ENCODE peak calls at places on chromosome 15, in seven cellular contexts. P, R, G, K, V, Z and M are unnamed samples.
A peak's percentile ranks its signal among the peaks of the same experiment; 100 is the strongest.

GRCh38 chr15:55791576-55792400 is 48.8 kb upstream of the PRTG start:
- DNase-seq in P (no peak), R (no peak), G (peak; percentile 38), K (no peak), V (no peak), Z (peak; percentile 72), M (no peak)

GRCh38 chr15:75648156-75649000 is 666 bp downstream of the SNX33 start:
- DNase-seq in P (no peak), R (no peak), G (peak; percentile 37), K (no peak), V (no peak), Z (no peak), M (no peak)

GRCh38 chr15:47301481-47301880 is 415.8 kb upstream of the SEMA6D start:
- DNase-seq in P (no peak), R (no peak), G (no peak), K (no peak), V (no peak), Z (no peak), M (no peak)

GRCh38 chr15:72423256-72423655 is 25.2 kb downstream of the TMEM202 start:
- DNase-seq in P (no peak), R (no peak), G (no peak), K (no peak), V (no peak), Z (peak; percentile 12), M (no peak)

GRCh38 chr15:40894689-40895308 is 549 bp downstream of the VPS18 start:
- DNase-seq in P (peak; percentile 66), R (no peak), G (peak; percentile 61), K (no peak), V (no peak), Z (peak; percentile 80), M (no peak)

GRCh38 chr15:101042320-101042719 is 123.2 kb downstream of the LRRK1 start:
- DNase-seq in P (no peak), R (peak; percentile 45), G (no peak), K (no peak), V (no peak), Z (no peak), M (no peak)

GRCh38 chr15:52912172-52912571 is 122.0 kb upstream of the ONECUT1 start:
- DNase-seq in P (no peak), R (no peak), G (no peak), K (no peak), V (no peak), Z (no peak), M (no peak)

GRCh38 chr15:86611392-86612040 is 531.8 kb downstream of the AGBL1 start:
- DNase-seq in P (no peak), R (no peak), G (no peak), K (no peak), V (peak; percentile 71), Z (peak; percentile 4), M (no peak)

GRCh38 chr15:28096720-28097431 is 2.2 kb downstream of the OCA2 start:
- DNase-seq in P (no peak), R (peak; percentile 76), G (no peak), K (no peak), V (no peak), Z (no peak), M (no peak)

GRCh38 chr15:40846846-40847224 is 3.0 kb downstream of the SPINT1 start:
- DNase-seq in P (no peak), R (no peak), G (no peak), K (no peak), V (no peak), Z (no peak), M (peak; percentile 29)

GRCh38 chr15:84992157-84992940 is 10.7 kb downstream of the PDE8A start:
- DNase-seq in P (peak; percentile 21), R (no peak), G (peak; percentile 65), K (no peak), V (peak; percentile 84), Z (peak; percentile 83), M (no peak)

GRCh38 chr15:82079736-82080135 is 33.9 kb upstream of the MEX3B start:
- DNase-seq in P (no peak), R (no peak), G (no peak), K (no peak), V (no peak), Z (no peak), M (no peak)

GRCh38 chr15:85331666-85332261 is 48.6 kb upstream of the AKAP13 start:
- DNase-seq in P (no peak), R (no peak), G (no peak), K (no peak), V (peak; percentile 32), Z (peak; percentile 44), M (no peak)

GRCh38 chr15:57144448-57144847 is 226.0 kb downstream of the TCF12 start:
- DNase-seq in P (no peak), R (no peak), G (no peak), K (no peak), V (no peak), Z (no peak), M (no peak)

GRCh38 chr15:62068787-62069170 is 2.0 kb downstream of the C2CD4A start:
- DNase-seq in P (no peak), R (no peak), G (no peak), K (no peak), V (no peak), Z (no peak), M (no peak)

DNA sequence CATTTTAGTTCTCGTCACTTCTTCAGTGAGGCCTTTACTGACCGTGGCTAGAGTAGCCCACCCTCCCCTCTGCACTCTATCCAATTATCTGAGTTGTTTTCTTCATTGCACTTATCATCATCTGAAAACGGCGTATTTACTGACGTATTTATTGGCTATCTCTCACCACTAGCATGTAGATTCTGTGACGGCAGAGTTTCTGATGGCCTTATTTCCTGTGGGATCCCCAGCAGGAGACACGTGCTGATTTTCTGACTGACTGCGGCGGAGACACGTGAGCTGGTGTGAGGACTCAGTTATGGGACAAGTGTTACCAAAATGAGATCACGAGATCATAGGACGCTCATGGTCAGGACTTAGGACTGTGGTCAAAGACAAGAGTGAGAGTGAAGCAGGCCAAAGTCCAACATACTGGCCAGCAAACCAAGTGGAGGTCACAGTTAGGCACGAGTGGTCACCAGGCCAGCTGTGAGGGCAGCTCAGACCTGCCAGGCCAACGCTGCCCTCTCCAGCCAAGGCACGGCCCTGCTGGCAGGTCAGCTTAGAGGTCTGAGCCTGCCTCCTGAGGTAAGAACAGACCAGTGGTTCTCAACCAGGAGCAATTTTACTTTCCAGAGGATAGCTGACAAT is 50.6 kb upstream of the BNIP2 start:
- DNase-seq in P (no peak), R (no peak), G (no peak), K (no peak), V (no peak), Z (no peak), M (no peak)
- TF ChIP-seq CTCF in P (no peak), R (no peak), G (no peak), K (no peak), V (no peak), Z (no peak), M (no peak)

DNA sequence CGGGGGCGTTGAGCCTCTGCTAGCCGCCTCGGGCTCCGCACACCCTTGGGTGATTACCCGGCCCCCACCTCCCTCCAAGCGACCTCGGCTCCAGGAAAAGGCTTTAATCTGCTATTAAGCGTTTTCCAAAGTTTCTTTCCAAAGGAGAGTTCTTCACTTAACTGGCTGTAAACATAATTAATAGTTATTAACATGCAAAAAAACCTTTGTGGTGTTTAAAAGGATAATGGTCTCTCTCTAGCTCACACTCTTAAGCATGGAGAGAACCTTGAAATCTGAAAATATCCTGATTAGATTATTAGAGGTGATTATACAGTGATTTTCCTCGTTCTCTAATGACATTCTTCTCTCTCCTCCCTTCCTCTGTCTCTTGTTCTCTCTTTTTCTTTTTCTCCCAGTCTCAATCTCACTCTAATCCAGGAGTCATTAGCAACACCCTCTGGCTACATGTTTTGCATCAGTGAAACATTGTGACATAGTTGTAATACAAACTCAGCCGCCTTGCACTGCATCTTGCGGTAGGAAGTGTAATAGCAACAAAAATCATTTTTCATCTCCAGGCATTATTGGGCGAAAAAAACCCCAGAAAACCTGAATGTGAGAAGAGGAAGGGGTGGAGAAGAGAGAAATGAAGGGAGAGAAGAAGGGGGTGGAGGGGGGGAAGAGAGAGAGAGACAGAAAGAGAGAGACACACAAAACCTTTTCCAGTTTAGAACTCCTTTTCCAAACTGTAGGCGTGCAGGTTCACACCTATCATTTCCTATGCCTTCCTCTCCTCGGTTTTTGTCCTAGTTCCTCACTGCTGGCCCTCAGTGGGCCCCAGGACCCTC is 24.4 kb downstream of the NR2F2 start:
- DNase-seq in P (no peak), R (no peak), G (no peak), K (no peak), V (no peak), Z (peak; percentile 87), M (no peak)
- TF ChIP-seq CTCF in P (peak; percentile 50), R (no peak), G (peak; percentile 29), K (no peak), V (peak; percentile 48), Z (peak; percentile 57), M (peak; percentile 65)

GRCh38 chr15:58182460-58183163 is 44.4 kb downstream of the AQP9 start:
- DNase-seq in P (peak; percentile 20), R (no peak), G (peak; percentile 71), K (peak; percentile 3), V (peak; percentile 32), Z (peak; percentile 69), M (no peak)
- TF ChIP-seq CTCF in P (peak; percentile 87), R (peak; percentile 71), G (peak; percentile 93), K (peak; percentile 17), V (peak; percentile 92), Z (peak; percentile 95), M (peak; percentile 92)

GRCh38 chr15:68504721-68505090 is 72.7 kb upstream of the ITGA11 start:
- DNase-seq in P (no peak), R (peak; percentile 64), G (no peak), K (no peak), V (no peak), Z (no peak), M (no peak)
- TF ChIP-seq CTCF in P (peak; percentile 2), R (no peak), G (no peak), K (no peak), V (no peak), Z (no peak), M (no peak)

GRCh38 chr15:99961011-99961441 is 227.8 kb upstream of the LYSMD4 start:
- DNase-seq in P (no peak), R (peak; percentile 72), G (no peak), K (no peak), V (no peak), Z (peak; percentile 42), M (peak; percentile 47)
- TF ChIP-seq CTCF in P (no peak), R (peak; percentile 16), G (no peak), K (no peak), V (no peak), Z (peak; percentile 15), M (peak; percentile 78)

GRCh38 chr15:64001148-64001547 is 45.1 kb downstream of the DAPK2 start:
- DNase-seq in P (no peak), R (no peak), G (no peak), K (no peak), V (no peak), Z (no peak), M (no peak)
- TF ChIP-seq CTCF in P (no peak), R (no peak), G (no peak), K (no peak), V (no peak), Z (no peak), M (no peak)

DNA sequence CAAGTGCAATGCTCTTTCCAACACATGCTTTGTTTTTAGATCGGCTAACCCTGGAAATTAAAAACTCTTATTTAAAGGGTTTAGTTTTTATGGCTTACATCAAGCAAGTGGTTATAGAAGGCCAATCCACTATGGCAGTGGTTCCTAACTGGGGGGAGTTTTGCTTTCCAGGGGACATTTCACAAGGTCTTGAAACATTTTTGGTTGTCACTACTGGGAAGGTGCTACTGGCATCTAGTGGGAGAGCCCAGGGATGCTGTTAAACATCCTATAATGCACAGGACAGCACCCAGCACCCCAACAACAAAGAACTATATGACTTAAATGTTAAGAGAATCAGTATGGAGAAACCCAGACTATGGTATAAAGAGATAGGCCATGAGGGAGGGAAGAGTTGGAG is 439.0 kb downstream of the NTRK3 start:
- DNase-seq in P (no peak), R (no peak), G (no peak), K (no peak), V (no peak), Z (no peak), M (no peak)
- TF ChIP-seq CTCF in P (peak; percentile 24), R (no peak), G (no peak), K (no peak), V (no peak), Z (no peak), M (no peak)